ENCODE peak calls at places on chromosomes 3 and 15, in six cellular contexts. One of them, this sample, is unnamed.

GRCh38 chr3:143731304-143731703 is 117.0 kb downstream of the SLC9A9 start:
- DNase-seq in mesothelial cell of epicardium: no peak
- DNase-seq in activated B cell treated with CpG ODN at 0.5 μM for 24 hours: no peak
- DNase-seq in WTC11: no peak
- DNase-seq in AG09309: no peak
- DNase-seq in GM12865: no peak
- DNase-seq in this sample: no peak

GRCh38 chr15:25346371-25346770 is 92.5 kb downstream of the UBE3A start:
- DNase-seq in GM12865: no peak
- DNase-seq in WTC11: no peak
- DNase-seq in AG09309: no peak
- DNase-seq in activated B cell treated with CpG ODN at 0.5 μM for 24 hours: no peak
- DNase-seq in mesothelial cell of epicardium: no peak
- DNase-seq in this sample: no peak

GRCh38 chr3:133487920-133488540 is 85.5 kb upstream of the CDV3 start:
- DNase-seq in mesothelial cell of epicardium: no peak
- DNase-seq in WTC11: peak
- DNase-seq in AG09309: no peak
- DNase-seq in GM12865: peak
- DNase-seq in activated B cell treated with CpG ODN at 0.5 μM for 24 hours: no peak
- DNase-seq in this sample: peak

GRCh38 chr15:86677316-86677715 is 597.6 kb downstream of the AGBL1 start:
- DNase-seq in AG09309: no peak
- DNase-seq in mesothelial cell of epicardium: no peak
- DNase-seq in activated B cell treated with CpG ODN at 0.5 μM for 24 hours: no peak
- DNase-seq in WTC11: no peak
- DNase-seq in GM12865: no peak
- DNase-seq in this sample: no peak

GRCh38 chr15:71440479-71441071 is 325.3 kb downstream of the THSD4 start:
- DNase-seq in WTC11: no peak
- DNase-seq in GM12865: peak
- DNase-seq in mesothelial cell of epicardium: no peak
- DNase-seq in AG09309: peak
- DNase-seq in activated B cell treated with CpG ODN at 0.5 μM for 24 hours: no peak
- DNase-seq in this sample: no peak

GRCh38 chr3:21795152-21795837 is 44.3 kb upstream of the ZNF385D start:
- DNase-seq in WTC11: no peak
- DNase-seq in AG09309: no peak
- DNase-seq in mesothelial cell of epicardium: no peak
- DNase-seq in activated B cell treated with CpG ODN at 0.5 μM for 24 hours: no peak
- DNase-seq in GM12865: no peak
- DNase-seq in this sample: no peak

GRCh38 chr15:77516076-77516475 is 95.4 kb downstream of the HMG20A start:
- DNase-seq in GM12865: no peak
- DNase-seq in mesothelial cell of epicardium: no peak
- DNase-seq in activated B cell treated with CpG ODN at 0.5 μM for 24 hours: no peak
- DNase-seq in AG09309: no peak
- DNase-seq in WTC11: no peak
- DNase-seq in this sample: no peak

GRCh38 chr3:114455432-114455831 is 161.6 kb downstream of the TIGIT start:
- DNase-seq in AG09309: no peak
- DNase-seq in WTC11: no peak
- DNase-seq in mesothelial cell of epicardium: no peak
- DNase-seq in activated B cell treated with CpG ODN at 0.5 μM for 24 hours: no peak
- DNase-seq in GM12865: no peak
- DNase-seq in this sample: no peak

GRCh38 chr15:63016234-63016633 is 26.3 kb upstream of the TPM1 start:
- DNase-seq in AG09309: no peak
- DNase-seq in GM12865: no peak
- DNase-seq in activated B cell treated with CpG ODN at 0.5 μM for 24 hours: no peak
- DNase-seq in WTC11: no peak
- DNase-seq in mesothelial cell of epicardium: no peak
- DNase-seq in this sample: no peak

GRCh38 chr3:170869645-170870593 is at the start of gene RPL22L1:
- DNase-seq in activated B cell treated with CpG ODN at 0.5 μM for 24 hours: peak
- DNase-seq in GM12865: peak
- DNase-seq in AG09309: peak
- DNase-seq in WTC11: peak
- DNase-seq in mesothelial cell of epicardium: peak
- DNase-seq in this sample: peak

GRCh38 chr3:111081008-111081545 is 9.5 kb downstream of the NECTIN3 start:
- DNase-seq in WTC11: no peak
- DNase-seq in mesothelial cell of epicardium: no peak
- DNase-seq in GM12865: no peak
- DNase-seq in AG09309: no peak
- DNase-seq in activated B cell treated with CpG ODN at 0.5 μM for 24 hours: no peak
- DNase-seq in this sample: no peak

GRCh38 chr3:141425523-141426233 is 57.4 kb downstream of the ZBTB38 start:
- DNase-seq in GM12865: no peak
- DNase-seq in WTC11: no peak
- DNase-seq in mesothelial cell of epicardium: peak
- DNase-seq in activated B cell treated with CpG ODN at 0.5 μM for 24 hours: no peak
- DNase-seq in AG09309: no peak
- DNase-seq in this sample: no peak

GRCh38 chr3:8164145-8164544 is 337.5 kb upstream of the LMCD1 start:
- DNase-seq in GM12865: no peak
- DNase-seq in activated B cell treated with CpG ODN at 0.5 μM for 24 hours: no peak
- DNase-seq in mesothelial cell of epicardium: no peak
- DNase-seq in AG09309: no peak
- DNase-seq in WTC11: no peak
- DNase-seq in this sample: no peak

GRCh38 chr3:42148982-42149432 is 57.9 kb downstream of the TRAK1 start:
- DNase-seq in GM12865: no peak
- DNase-seq in mesothelial cell of epicardium: peak
- DNase-seq in activated B cell treated with CpG ODN at 0.5 μM for 24 hours: no peak
- DNase-seq in WTC11: peak
- DNase-seq in AG09309: peak
- DNase-seq in this sample: no peak

GRCh38 chr3:50620420-50620819 is 3.5 kb downstream of the MAPKAPK3 start:
- DNase-seq in WTC11: no peak
- DNase-seq in activated B cell treated with CpG ODN at 0.5 μM for 24 hours: no peak
- DNase-seq in mesothelial cell of epicardium: no peak
- DNase-seq in AG09309: no peak
- DNase-seq in GM12865: no peak
- DNase-seq in this sample: peak

GRCh38 chr15:101621961-101622360 is 30.2 kb downstream of the TM2D3 start:
- DNase-seq in AG09309: no peak
- DNase-seq in GM12865: no peak
- DNase-seq in activated B cell treated with CpG ODN at 0.5 μM for 24 hours: no peak
- DNase-seq in mesothelial cell of epicardium: no peak
- DNase-seq in WTC11: no peak
- DNase-seq in this sample: no peak

GRCh38 chr3:107218864-107219269 is 158.4 kb upstream of the CCDC54 start:
- DNase-seq in mesothelial cell of epicardium: no peak
- DNase-seq in activated B cell treated with CpG ODN at 0.5 μM for 24 hours: no peak
- DNase-seq in WTC11: no peak
- DNase-seq in GM12865: no peak
- DNase-seq in AG09309: no peak
- DNase-seq in this sample: no peak

GRCh38 chr3:132161608-132162007 is 126.8 kb upstream of the CPNE4 start:
- DNase-seq in GM12865: no peak
- DNase-seq in AG09309: no peak
- DNase-seq in mesothelial cell of epicardium: no peak
- DNase-seq in WTC11: peak
- DNase-seq in activated B cell treated with CpG ODN at 0.5 μM for 24 hours: no peak
- DNase-seq in this sample: no peak

GRCh38 chr15:82122754-82123400 is 77.1 kb upstream of the MEX3B start:
- DNase-seq in WTC11: no peak
- DNase-seq in mesothelial cell of epicardium: no peak
- DNase-seq in GM12865: no peak
- DNase-seq in activated B cell treated with CpG ODN at 0.5 μM for 24 hours: no peak
- DNase-seq in AG09309: peak
- DNase-seq in this sample: no peak

GRCh38 chr3:46059432-46059831 is 32.1 kb upstream of the XCR1 start:
- DNase-seq in WTC11: no peak
- DNase-seq in GM12865: peak
- DNase-seq in mesothelial cell of epicardium: no peak
- DNase-seq in activated B cell treated with CpG ODN at 0.5 μM for 24 hours: no peak
- DNase-seq in AG09309: no peak
- DNase-seq in this sample: peak

DNA sequence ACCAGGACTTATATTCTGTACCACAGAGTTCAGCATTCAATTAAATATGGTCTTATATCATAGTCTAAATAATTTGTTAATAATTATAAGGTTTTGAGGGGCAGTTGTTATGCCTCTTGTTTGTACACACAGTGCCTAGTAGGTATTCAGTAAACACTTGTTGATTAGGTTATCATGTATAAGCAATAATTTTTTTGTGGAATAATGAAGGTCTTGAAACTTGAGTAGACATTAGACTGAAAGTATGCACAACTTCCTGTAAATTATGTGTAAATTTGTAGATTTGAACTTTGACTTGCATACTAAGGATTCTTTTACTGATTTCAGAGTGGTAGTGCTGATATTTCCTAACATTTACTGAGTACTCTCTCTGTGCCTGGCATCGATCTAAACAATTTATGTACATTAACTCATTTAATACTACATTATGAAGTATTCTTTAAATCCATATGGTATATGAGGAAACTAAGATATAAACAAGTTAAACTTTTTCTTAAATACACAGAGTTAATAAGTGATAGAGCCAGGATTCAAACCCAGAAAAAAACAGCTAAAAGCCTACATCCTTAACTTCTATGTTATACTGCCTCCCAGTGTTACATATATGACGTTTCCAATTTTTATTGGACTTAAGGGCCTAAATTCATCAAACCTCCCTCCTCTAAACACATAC is 65.1 kb downstream of the GLCE start:
- DNase-seq in AG09309: peak
- DNase-seq in activated B cell treated with CpG ODN at 0.5 μM for 24 hours: no peak
- DNase-seq in GM12865: peak
- DNase-seq in WTC11: no peak
- DNase-seq in mesothelial cell of epicardium: no peak
- DNase-seq in this sample: no peak
- TF ChIP-seq CTCF in AG09309: peak
- TF ChIP-seq CTCF in activated B cell treated with CpG ODN at 0.5 μM for 24 hours: no peak
- TF ChIP-seq CTCF in GM12865: peak
- TF ChIP-seq CTCF in WTC11: no peak
- TF ChIP-seq CTCF in mesothelial cell of epicardium: no peak
- TF ChIP-seq CTCF in this sample: peak

GRCh38 chr15:27070816-27071215 is 99.8 kb downstream of the GABRG3 start:
- DNase-seq in AG09309: no peak
- DNase-seq in GM12865: no peak
- DNase-seq in activated B cell treated with CpG ODN at 0.5 μM for 24 hours: no peak
- DNase-seq in WTC11: no peak
- DNase-seq in mesothelial cell of epicardium: no peak
- DNase-seq in this sample: no peak
- TF ChIP-seq CTCF in AG09309: no peak
- TF ChIP-seq CTCF in GM12865: no peak
- TF ChIP-seq CTCF in activated B cell treated with CpG ODN at 0.5 μM for 24 hours: no peak
- TF ChIP-seq CTCF in WTC11: no peak
- TF ChIP-seq CTCF in mesothelial cell of epicardium: no peak
- TF ChIP-seq CTCF in this sample: no peak

GRCh38 chr15:66019377-66019776 is 150.1 kb downstream of the RAB11A start:
- DNase-seq in mesothelial cell of epicardium: no peak
- DNase-seq in activated B cell treated with CpG ODN at 0.5 μM for 24 hours: no peak
- DNase-seq in WTC11: peak
- DNase-seq in AG09309: no peak
- DNase-seq in GM12865: no peak
- DNase-seq in this sample: no peak
- TF ChIP-seq CTCF in mesothelial cell of epicardium: no peak
- TF ChIP-seq CTCF in activated B cell treated with CpG ODN at 0.5 μM for 24 hours: no peak
- TF ChIP-seq CTCF in WTC11: no peak
- TF ChIP-seq CTCF in AG09309: no peak
- TF ChIP-seq CTCF in GM12865: no peak
- TF ChIP-seq CTCF in this sample: no peak

GRCh38 chr3:129938140-129938930 is 36.2 kb upstream of the TRH start:
- DNase-seq in WTC11: no peak
- DNase-seq in AG09309: no peak
- DNase-seq in activated B cell treated with CpG ODN at 0.5 μM for 24 hours: no peak
- DNase-seq in GM12865: no peak
- DNase-seq in mesothelial cell of epicardium: no peak
- DNase-seq in this sample: no peak
- TF ChIP-seq CTCF in WTC11: no peak
- TF ChIP-seq CTCF in AG09309: no peak
- TF ChIP-seq CTCF in activated B cell treated with CpG ODN at 0.5 μM for 24 hours: no peak
- TF ChIP-seq CTCF in GM12865: no peak
- TF ChIP-seq CTCF in mesothelial cell of epicardium: peak
- TF ChIP-seq CTCF in this sample: no peak

GRCh38 chr3:158570999-158571702 is at the start of gene MLF1:
- DNase-seq in mesothelial cell of epicardium: peak
- DNase-seq in AG09309: peak
- DNase-seq in WTC11: peak
- DNase-seq in GM12865: peak
- DNase-seq in activated B cell treated with CpG ODN at 0.5 μM for 24 hours: peak
- DNase-seq in this sample: peak

GRCh38 chr3:158571969-158572765 is 1.2 kb downstream of the MLF1 start:
- DNase-seq in GM12865: no peak
- DNase-seq in activated B cell treated with CpG ODN at 0.5 μM for 24 hours: no peak
- DNase-seq in AG09309: no peak
- DNase-seq in WTC11: no peak
- DNase-seq in mesothelial cell of epicardium: no peak
- DNase-seq in this sample: no peak

GRCh38 chr3:158574646-158575045 is 3.7 kb downstream of the MLF1 start:
- DNase-seq in GM12865: no peak
- DNase-seq in activated B cell treated with CpG ODN at 0.5 μM for 24 hours: no peak
- DNase-seq in mesothelial cell of epicardium: no peak
- DNase-seq in WTC11: no peak
- DNase-seq in AG09309: no peak
- DNase-seq in this sample: no peak

GRCh38 chr3:158572766-158573060 is 1.7 kb downstream of the MLF1 start:
- DNase-seq in mesothelial cell of epicardium: no peak
- DNase-seq in WTC11: no peak
- DNase-seq in AG09309: no peak
- DNase-seq in activated B cell treated with CpG ODN at 0.5 μM for 24 hours: no peak
- DNase-seq in GM12865: no peak
- DNase-seq in this sample: no peak

GRCh38 chr3:158573714-158574113 is 2.7 kb downstream of the MLF1 start:
- DNase-seq in GM12865: no peak
- DNase-seq in mesothelial cell of epicardium: no peak
- DNase-seq in activated B cell treated with CpG ODN at 0.5 μM for 24 hours: no peak
- DNase-seq in AG09309: no peak
- DNase-seq in WTC11: peak
- DNase-seq in this sample: no peak
- TF ChIP-seq CTCF in GM12865: no peak
- TF ChIP-seq CTCF in mesothelial cell of epicardium: no peak
- TF ChIP-seq CTCF in activated B cell treated with CpG ODN at 0.5 μM for 24 hours: no peak
- TF ChIP-seq CTCF in AG09309: no peak
- TF ChIP-seq CTCF in WTC11: no peak
- TF ChIP-seq CTCF in this sample: no peak

GRCh38 chr3:122937745-122938144 is 89.8 kb downstream of the SEMA5B start:
- DNase-seq in mesothelial cell of epicardium: no peak
- DNase-seq in AG09309: no peak
- DNase-seq in GM12865: no peak
- DNase-seq in activated B cell treated with CpG ODN at 0.5 μM for 24 hours: no peak
- DNase-seq in WTC11: no peak
- DNase-seq in this sample: no peak
- TF ChIP-seq CTCF in mesothelial cell of epicardium: no peak
- TF ChIP-seq CTCF in AG09309: no peak
- TF ChIP-seq CTCF in GM12865: no peak
- TF ChIP-seq CTCF in activated B cell treated with CpG ODN at 0.5 μM for 24 hours: no peak
- TF ChIP-seq CTCF in WTC11: no peak
- TF ChIP-seq CTCF in this sample: no peak